ENCODE peak calls at places on chromosomes 5 and 9, in six cellular contexts. K is MCF 10A, A is neural progenitor cell, W is natural killer cell, L is cardiac muscle cell, E is A549. Q is an unnamed sample.

GRCh38 chr5:91011029-91011428 is 372.1 kb downstream of the ARRDC3 start:
- DNase-seq in K (no peak), A (no peak), W (no peak), L (no peak), E (no peak), Q (no peak)

GRCh38 chr5:110265199-110265598 is 461.3 kb downstream of the TMEM232 start:
- DNase-seq in K (no peak), A (no peak), W (no peak), L (no peak), E (no peak), Q (no peak)

GRCh38 chr5:63043792-63044191 is 465.2 kb downstream of the LRRC70 start:
- DNase-seq in K (no peak), A (no peak), W (no peak), L (no peak), E (no peak), Q (no peak)

GRCh38 chr5:37086466-37087178 is 162.6 kb downstream of the CPLANE1 start:
- DNase-seq in K (no peak), A (no peak), W (no peak), L (no peak), E (no peak), Q (no peak)

GRCh38 chr9:93949073-93949693 is 6.0 kb downstream of the BARX1 start:
- DNase-seq in K (no peak), A (peak), W (no peak), L (no peak), E (no peak), Q (no peak)

GRCh38 chr9:38227061-38227540 is 158.1 kb upstream of the SHB start:
- DNase-seq in K (peak), A (peak), W (peak), L (peak), E (peak), Q (peak)

GRCh38 chr9:4489919-4490704 is at the start of gene SLC1A1:
- DNase-seq in K (peak), A (peak), W (no peak), L (peak), E (peak), Q (peak)

GRCh38 chr5:140633081-140633471 is at the start of gene CD14:
- DNase-seq in K (peak), A (no peak), W (no peak), L (no peak), E (peak), Q (no peak)

GRCh38 chr9:94808926-94809700 is 82.6 kb downstream of the AOPEP start:
- DNase-seq in K (no peak), A (no peak), W (no peak), L (no peak), E (no peak), Q (no peak)

GRCh38 chr9:89640391-89640790 is 35.6 kb downstream of the GADD45G start:
- DNase-seq in K (no peak), A (no peak), W (no peak), L (no peak), E (no peak), Q (no peak)

GRCh38 chr9:116027951-116028350 is 125.6 kb upstream of the PAPPA start:
- DNase-seq in K (no peak), A (no peak), W (no peak), L (no peak), E (no peak), Q (no peak)

GRCh38 chr5:127813633-127814171 is 110.5 kb downstream of the CCDC192 start:
- DNase-seq in K (peak), A (peak), W (no peak), L (no peak), E (peak), Q (no peak)

GRCh38 chr5:117182104-117182503 is 607.5 kb upstream of the SEMA6A start:
- DNase-seq in K (no peak), A (no peak), W (no peak), L (no peak), E (no peak), Q (no peak)

GRCh38 chr5:163548649-163549048 is 43.2 kb downstream of the MAT2B start:
- DNase-seq in K (no peak), A (no peak), W (no peak), L (no peak), E (no peak), Q (no peak)

GRCh38 chr9:36802171-36802920 is 229.7 kb downstream of the MELK start:
- DNase-seq in K (peak), A (no peak), W (no peak), L (no peak), E (peak), Q (no peak)

GRCh38 chr5:78003914-78004313 is 227.8 kb upstream of the TBCA start:
- DNase-seq in K (no peak), A (peak), W (no peak), L (no peak), E (no peak), Q (no peak)

GRCh38 chr9:137391411-137391754 is 31.6 kb downstream of the EXD3 start:
- DNase-seq in K (no peak), A (no peak), W (no peak), L (no peak), E (no peak), Q (no peak)

GRCh38 chr5:170006016-170006415 is 25.7 kb upstream of the INSYN2B start:
- DNase-seq in K (no peak), A (peak), W (no peak), L (no peak), E (peak), Q (no peak)

GRCh38 chr5:113378081-113378480 is 56.7 kb downstream of the TSSK1B start:
- DNase-seq in K (no peak), A (no peak), W (no peak), L (no peak), E (no peak), Q (no peak)

GRCh38 chr5:172187118-172188032 is 649 bp downstream of the STK10 start:
- DNase-seq in K (peak), A (peak), W (peak), L (peak), E (peak), Q (peak)

DNA sequence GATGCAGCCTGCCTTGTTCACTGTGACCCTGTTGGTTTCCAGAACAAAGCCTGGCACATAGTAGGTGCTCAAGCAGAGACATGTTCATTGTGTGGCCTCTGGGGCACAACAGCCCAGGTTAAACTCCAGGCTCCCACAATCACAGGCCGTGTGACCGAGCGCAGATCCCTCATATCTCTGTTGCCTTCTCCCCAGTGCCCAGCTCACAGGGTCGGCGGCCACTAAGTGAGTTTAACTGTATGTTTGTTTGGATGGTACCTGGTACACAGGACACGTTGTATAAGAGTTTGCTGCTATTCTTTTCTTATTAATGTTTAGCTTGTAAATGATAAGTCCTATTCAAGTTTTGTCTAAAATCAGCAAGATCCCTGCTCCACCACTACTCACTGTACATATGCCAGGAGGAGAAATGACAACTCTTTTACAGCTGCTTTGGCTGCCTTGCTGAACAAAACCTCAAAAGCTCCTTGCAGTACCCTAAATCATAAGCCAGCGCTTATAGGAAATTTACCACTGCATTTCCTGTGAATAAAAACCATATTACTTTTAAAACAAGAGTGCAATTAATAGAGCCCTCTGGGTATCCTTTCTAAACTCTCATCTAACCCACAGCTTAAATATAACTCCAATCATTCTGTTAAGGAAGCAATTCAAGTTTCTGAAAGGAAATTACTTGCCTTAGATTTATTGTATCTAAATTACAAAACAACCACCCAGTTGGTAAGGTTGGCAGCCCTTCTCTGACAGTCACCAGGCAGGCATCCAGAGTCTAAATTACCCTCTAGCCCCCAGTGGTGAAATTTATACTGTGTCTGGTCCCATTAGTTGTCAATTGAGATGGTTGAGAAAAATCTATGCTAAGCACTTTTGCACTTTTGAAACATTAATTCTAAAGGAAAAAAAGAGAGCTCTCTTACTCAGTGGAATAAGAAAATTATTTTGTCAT is 379.4 kb downstream of the SEMA5A start:
- DNase-seq in K (peak), A (no peak), W (no peak), L (no peak), E (no peak), Q (no peak)
- TF ChIP-seq CTCF in K (no peak), A (no peak), W (no peak), L (no peak), E (no peak), Q (no peak)

DNA sequence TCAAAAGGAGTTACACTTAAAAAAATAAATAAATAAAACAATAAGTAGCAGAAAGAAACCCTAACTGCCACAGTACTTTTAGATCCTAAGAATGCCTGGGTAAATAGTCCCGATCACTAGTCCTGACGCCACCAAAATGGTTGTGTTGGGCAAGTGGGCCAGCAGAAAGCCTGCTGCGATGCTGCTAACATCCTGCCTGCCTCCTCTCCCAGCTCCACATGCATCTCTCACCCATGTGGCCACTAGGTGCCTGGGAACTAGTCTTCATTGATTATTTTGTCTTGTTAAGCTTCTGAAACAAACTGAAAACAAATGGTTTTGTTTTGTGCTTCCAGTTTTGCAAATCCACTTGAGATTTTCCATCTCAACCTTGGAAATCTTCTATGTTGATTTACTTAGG is 54.4 kb upstream of the TRAF1 start:
- DNase-seq in K (no peak), A (no peak), W (no peak), L (no peak), E (no peak), Q (no peak)
- TF ChIP-seq CTCF in K (no peak), A (no peak), W (no peak), L (no peak), E (no peak), Q (no peak)

DNA sequence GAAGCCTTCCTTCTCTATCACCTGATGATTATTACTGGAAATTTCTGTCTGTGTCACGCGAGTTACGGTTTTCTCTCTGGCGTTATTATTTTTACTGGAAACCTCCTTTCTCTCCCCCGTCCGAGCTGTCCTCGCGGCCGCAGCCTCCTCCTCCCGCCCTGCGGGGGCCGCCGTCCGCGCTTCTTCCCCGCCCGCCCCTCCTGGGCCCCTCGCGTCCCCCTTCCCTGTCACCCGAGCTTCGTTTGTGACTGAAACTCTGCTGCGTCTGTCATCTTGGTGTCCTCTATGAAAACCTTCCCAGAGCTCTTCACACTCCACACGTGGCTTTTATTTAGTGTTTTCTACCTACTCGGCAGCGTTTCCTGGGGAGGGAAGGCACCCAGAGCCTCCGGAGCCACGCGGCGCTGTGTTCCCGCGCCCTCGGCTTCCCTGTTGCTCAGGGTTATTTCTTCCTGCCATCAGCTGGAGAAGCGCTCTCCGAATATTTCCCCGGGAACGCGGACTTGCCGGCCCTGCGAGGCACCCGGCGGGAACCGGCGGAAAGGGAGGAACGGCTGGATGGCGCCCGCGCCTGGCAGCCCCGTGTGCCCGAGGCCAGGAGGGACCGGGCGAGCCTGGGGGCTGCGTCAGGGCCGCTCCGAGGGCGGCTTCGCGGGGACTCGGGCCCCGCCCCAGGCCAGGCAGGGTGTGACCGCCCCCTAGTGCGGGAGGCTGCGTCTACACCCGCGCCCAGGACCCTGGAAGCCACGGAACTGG is 33.9 kb downstream of the TRIP13 start:
- DNase-seq in K (no peak), A (peak), W (no peak), L (peak), E (no peak), Q (no peak)
- TF ChIP-seq CTCF in K (no peak), A (peak), W (no peak), L (peak), E (no peak), Q (no peak)

DNA sequence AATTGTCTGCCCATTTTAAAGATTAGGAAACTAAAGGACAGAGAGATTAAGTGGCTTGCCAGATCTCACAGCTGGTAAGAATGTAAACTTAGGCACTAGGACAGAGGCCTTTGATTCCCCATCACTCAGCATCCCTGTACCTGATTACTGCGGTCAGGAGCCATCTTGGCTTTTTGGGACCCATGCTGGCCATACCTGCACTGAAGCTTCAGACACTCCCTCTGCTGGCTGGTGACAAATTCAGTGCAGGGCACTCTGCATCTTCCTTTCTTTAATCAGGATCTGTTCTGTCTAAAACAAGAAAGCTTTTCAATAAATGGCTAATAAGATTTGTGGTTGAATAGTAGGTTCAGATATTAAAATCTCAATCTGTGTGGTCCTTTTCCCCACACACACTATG is 215.5 kb upstream of the RORB start:
- DNase-seq in K (peak), A (peak), W (no peak), L (no peak), E (peak), Q (no peak)
- TF ChIP-seq CTCF in K (no peak), A (peak), W (no peak), L (no peak), E (no peak), Q (no peak)